ENCODE peak calls at places on chromosomes 1 and 21, in five cellular contexts. One of them, this sample, is unnamed.

GRCh38 chr1:9186082-9186859 is 48.3 kb upstream of the H6PD start:
- DNase-seq in fibroblast of lung: peak
- DNase-seq in upper lobe of right lung: no peak
- DNase-seq in AG04450: peak
- DNase-seq in pancreas: no peak
- DNase-seq in this sample: peak

GRCh38 chr1:178969226-178969987 is 56.3 kb upstream of the FAM20B start:
- DNase-seq in AG04450: no peak
- DNase-seq in pancreas: no peak
- DNase-seq in upper lobe of right lung: no peak
- DNase-seq in fibroblast of lung: no peak
- DNase-seq in this sample: no peak

GRCh38 chr21:35585878-35586277 is 474.4 kb downstream of the SETD4 start:
- DNase-seq in upper lobe of right lung: no peak
- DNase-seq in AG04450: no peak
- DNase-seq in pancreas: no peak
- DNase-seq in fibroblast of lung: no peak
- DNase-seq in this sample: no peak

GRCh38 chr1:153192697-153193096 is 10.5 kb upstream of the LELP1 start:
- DNase-seq in upper lobe of right lung: no peak
- DNase-seq in AG04450: no peak
- DNase-seq in pancreas: no peak
- DNase-seq in fibroblast of lung: no peak
- DNase-seq in this sample: no peak

GRCh38 chr1:114126696-114127095 is 27.0 kb downstream of the SYT6 start:
- DNase-seq in AG04450: no peak
- DNase-seq in pancreas: no peak
- DNase-seq in upper lobe of right lung: no peak
- DNase-seq in fibroblast of lung: no peak
- DNase-seq in this sample: no peak

GRCh38 chr1:19360026-19360813 is 48.1 kb downstream of the SLC66A1 start:
- DNase-seq in upper lobe of right lung: no peak
- DNase-seq in pancreas: no peak
- DNase-seq in fibroblast of lung: no peak
- DNase-seq in AG04450: no peak
- DNase-seq in this sample: no peak

GRCh38 chr1:239810071-239810481 is 281.6 kb upstream of the FMN2 start:
- DNase-seq in upper lobe of right lung: no peak
- DNase-seq in fibroblast of lung: no peak
- DNase-seq in pancreas: no peak
- DNase-seq in AG04450: no peak
- DNase-seq in this sample: no peak

GRCh38 chr1:197180252-197180878 is 33.9 kb upstream of the ASPM start:
- DNase-seq in upper lobe of right lung: no peak
- DNase-seq in AG04450: peak
- DNase-seq in pancreas: no peak
- DNase-seq in fibroblast of lung: peak
- DNase-seq in this sample: peak

GRCh38 chr1:154614887-154615286 is 6.9 kb upstream of the ADAR start:
- DNase-seq in fibroblast of lung: no peak
- DNase-seq in upper lobe of right lung: no peak
- DNase-seq in AG04450: no peak
- DNase-seq in pancreas: no peak
- DNase-seq in this sample: no peak

GRCh38 chr1:2801535-2802291 is at the start of gene TTC34:
- DNase-seq in AG04450: no peak
- DNase-seq in upper lobe of right lung: peak
- DNase-seq in fibroblast of lung: peak
- DNase-seq in pancreas: no peak
- DNase-seq in this sample: no peak

GRCh38 chr1:193569696-193570269 is 383.4 kb upstream of the B3GALT2 start:
- DNase-seq in AG04450: peak
- DNase-seq in upper lobe of right lung: no peak
- DNase-seq in fibroblast of lung: peak
- DNase-seq in pancreas: no peak
- DNase-seq in this sample: peak

GRCh38 chr1:191851799-191852595 is 306.3 kb upstream of the RGS18 start:
- DNase-seq in upper lobe of right lung: no peak
- DNase-seq in pancreas: no peak
- DNase-seq in AG04450: peak
- DNase-seq in fibroblast of lung: peak
- DNase-seq in this sample: no peak

GRCh38 chr1:7526196-7526866 is 244.8 kb upstream of the VAMP3 start:
- DNase-seq in fibroblast of lung: no peak
- DNase-seq in pancreas: no peak
- DNase-seq in AG04450: no peak
- DNase-seq in upper lobe of right lung: no peak
- DNase-seq in this sample: no peak

GRCh38 chr1:227131193-227131592 is 187.1 kb downstream of the CDC42BPA start:
- DNase-seq in upper lobe of right lung: no peak
- DNase-seq in fibroblast of lung: peak
- DNase-seq in pancreas: no peak
- DNase-seq in AG04450: peak
- DNase-seq in this sample: peak

GRCh38 chr1:51961954-51962353 is 28.5 kb downstream of the RAB3B start:
- DNase-seq in fibroblast of lung: no peak
- DNase-seq in AG04450: no peak
- DNase-seq in upper lobe of right lung: no peak
- DNase-seq in pancreas: no peak
- DNase-seq in this sample: no peak

GRCh38 chr1:67690411-67690810 is 5.4 kb downstream of the GADD45A start:
- DNase-seq in fibroblast of lung: no peak
- DNase-seq in upper lobe of right lung: no peak
- DNase-seq in pancreas: no peak
- DNase-seq in AG04450: no peak
- DNase-seq in this sample: no peak
- H3K4me3 ChIP-seq in fibroblast of lung: no peak
- H3K4me3 ChIP-seq in upper lobe of right lung: no peak
- H3K4me3 ChIP-seq in pancreas: no peak
- H3K4me3 ChIP-seq in AG04450: no peak
- H3K4me3 ChIP-seq in this sample: no peak

GRCh38 chr1:6140413-6140812 is 39.7 kb downstream of the CHD5 start:
- DNase-seq in fibroblast of lung: no peak
- DNase-seq in AG04450: no peak
- DNase-seq in upper lobe of right lung: no peak
- DNase-seq in pancreas: no peak
- DNase-seq in this sample: no peak

GRCh38 chr1:6142734-6143133 is 37.4 kb downstream of the CHD5 start:
- DNase-seq in upper lobe of right lung: no peak
- DNase-seq in pancreas: no peak
- DNase-seq in AG04450: no peak
- DNase-seq in fibroblast of lung: no peak
- DNase-seq in this sample: no peak

GRCh38 chr1:6143392-6143791 is 36.7 kb downstream of the CHD5 start:
- DNase-seq in upper lobe of right lung: no peak
- DNase-seq in pancreas: no peak
- DNase-seq in fibroblast of lung: no peak
- DNase-seq in AG04450: no peak
- DNase-seq in this sample: no peak

GRCh38 chr1:6142036-6142621 is 38.0 kb downstream of the CHD5 start:
- DNase-seq in upper lobe of right lung: no peak
- DNase-seq in pancreas: no peak
- DNase-seq in fibroblast of lung: no peak
- DNase-seq in AG04450: no peak
- DNase-seq in this sample: no peak

DNA sequence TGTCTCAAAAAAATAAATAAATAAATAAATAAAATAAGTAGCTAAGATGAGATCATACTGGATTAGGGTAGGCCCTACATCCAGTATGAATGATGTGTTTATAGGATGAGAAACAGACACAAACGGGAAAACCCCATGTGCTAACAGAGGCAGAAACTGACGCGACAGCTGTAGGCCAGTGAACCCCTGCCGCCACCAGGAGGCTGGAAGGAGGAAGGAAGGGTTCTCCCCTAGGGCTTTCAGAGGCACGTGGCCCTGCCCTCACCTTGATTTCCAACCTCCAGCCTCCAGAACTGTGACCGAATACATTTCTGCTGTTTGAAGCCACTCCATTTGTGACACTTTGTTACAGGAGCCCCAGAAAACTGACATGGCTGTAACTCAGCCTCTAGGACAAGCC is 38.5 kb downstream of the CHD5 start:
- DNase-seq in AG04450: no peak
- DNase-seq in upper lobe of right lung: no peak
- DNase-seq in pancreas: no peak
- DNase-seq in fibroblast of lung: no peak
- DNase-seq in this sample: no peak
- TF ChIP-seq CTCF in AG04450: no peak
- TF ChIP-seq CTCF in upper lobe of right lung: no peak
- TF ChIP-seq CTCF in pancreas: no peak
- TF ChIP-seq CTCF in fibroblast of lung: no peak
- TF ChIP-seq CTCF in this sample: peak

GRCh38 chr1:204817341-204817740 is 53.3 kb upstream of the NFASC start:
- DNase-seq in fibroblast of lung: no peak
- DNase-seq in pancreas: no peak
- DNase-seq in upper lobe of right lung: no peak
- DNase-seq in AG04450: no peak
- DNase-seq in this sample: no peak

GRCh38 chr1:204818998-204819397 is 51.7 kb upstream of the NFASC start:
- DNase-seq in AG04450: no peak
- DNase-seq in pancreas: no peak
- DNase-seq in upper lobe of right lung: no peak
- DNase-seq in fibroblast of lung: no peak
- DNase-seq in this sample: no peak

GRCh38 chr1:204821924-204822323 is 48.7 kb upstream of the NFASC start:
- DNase-seq in upper lobe of right lung: no peak
- DNase-seq in AG04450: no peak
- DNase-seq in fibroblast of lung: no peak
- DNase-seq in pancreas: no peak
- DNase-seq in this sample: no peak

GRCh38 chr1:204819495-204819894 is 51.2 kb upstream of the NFASC start:
- DNase-seq in pancreas: no peak
- DNase-seq in fibroblast of lung: no peak
- DNase-seq in upper lobe of right lung: no peak
- DNase-seq in AG04450: no peak
- DNase-seq in this sample: no peak

DNA sequence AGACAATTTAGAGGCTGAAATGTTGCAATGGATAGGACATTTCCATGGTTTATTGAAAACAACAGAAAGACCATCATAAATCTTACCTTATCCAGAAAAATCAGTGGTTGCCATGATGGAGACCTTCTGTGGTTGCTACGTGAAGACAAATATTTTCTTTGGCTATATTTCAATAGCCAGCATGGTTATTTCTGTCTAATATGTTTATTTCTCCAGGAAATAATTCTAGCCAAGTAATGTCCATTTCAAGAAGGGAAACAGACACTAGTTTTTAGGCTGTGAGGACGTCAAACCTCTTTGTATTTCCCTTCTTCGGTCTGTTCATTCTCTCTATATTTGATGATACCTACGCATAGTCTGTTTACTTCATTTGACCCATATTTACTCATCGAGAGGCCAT is 49.2 kb upstream of the NFASC start:
- DNase-seq in pancreas: no peak
- DNase-seq in upper lobe of right lung: no peak
- DNase-seq in fibroblast of lung: no peak
- DNase-seq in AG04450: no peak
- DNase-seq in this sample: no peak
- H3K4me3 ChIP-seq in pancreas: no peak
- H3K4me3 ChIP-seq in upper lobe of right lung: no peak
- H3K4me3 ChIP-seq in fibroblast of lung: no peak
- H3K4me3 ChIP-seq in AG04450: no peak
- H3K4me3 ChIP-seq in this sample: no peak

GRCh38 chr1:25117233-25117823 is 115.0 kb downstream of the SYF2 start:
- DNase-seq in fibroblast of lung: no peak
- DNase-seq in pancreas: no peak
- DNase-seq in AG04450: no peak
- DNase-seq in upper lobe of right lung: no peak
- DNase-seq in this sample: no peak
- TF ChIP-seq CTCF in fibroblast of lung: no peak
- TF ChIP-seq CTCF in pancreas: peak
- TF ChIP-seq CTCF in AG04450: no peak
- TF ChIP-seq CTCF in upper lobe of right lung: peak
- TF ChIP-seq CTCF in this sample: peak

GRCh38 chr1:247103777-247104591 is at the start of gene ZNF669:
- DNase-seq in upper lobe of right lung: peak
- DNase-seq in fibroblast of lung: peak
- DNase-seq in AG04450: peak
- DNase-seq in pancreas: peak
- DNase-seq in this sample: peak

GRCh38 chr1:247104965-247105364 is 809 bp upstream of the ZNF669 start:
- DNase-seq in pancreas: no peak
- DNase-seq in fibroblast of lung: no peak
- DNase-seq in upper lobe of right lung: no peak
- DNase-seq in AG04450: no peak
- DNase-seq in this sample: no peak

GRCh38 chr1:247096958-247097357 is 7.2 kb downstream of the ZNF669 start:
- DNase-seq in upper lobe of right lung: no peak
- DNase-seq in pancreas: no peak
- DNase-seq in fibroblast of lung: no peak
- DNase-seq in AG04450: no peak
- DNase-seq in this sample: no peak

GRCh38 chr1:247102381-247102780 is 1.8 kb downstream of the ZNF669 start:
- DNase-seq in fibroblast of lung: peak
- DNase-seq in pancreas: no peak
- DNase-seq in upper lobe of right lung: no peak
- DNase-seq in AG04450: no peak
- DNase-seq in this sample: peak

DNA sequence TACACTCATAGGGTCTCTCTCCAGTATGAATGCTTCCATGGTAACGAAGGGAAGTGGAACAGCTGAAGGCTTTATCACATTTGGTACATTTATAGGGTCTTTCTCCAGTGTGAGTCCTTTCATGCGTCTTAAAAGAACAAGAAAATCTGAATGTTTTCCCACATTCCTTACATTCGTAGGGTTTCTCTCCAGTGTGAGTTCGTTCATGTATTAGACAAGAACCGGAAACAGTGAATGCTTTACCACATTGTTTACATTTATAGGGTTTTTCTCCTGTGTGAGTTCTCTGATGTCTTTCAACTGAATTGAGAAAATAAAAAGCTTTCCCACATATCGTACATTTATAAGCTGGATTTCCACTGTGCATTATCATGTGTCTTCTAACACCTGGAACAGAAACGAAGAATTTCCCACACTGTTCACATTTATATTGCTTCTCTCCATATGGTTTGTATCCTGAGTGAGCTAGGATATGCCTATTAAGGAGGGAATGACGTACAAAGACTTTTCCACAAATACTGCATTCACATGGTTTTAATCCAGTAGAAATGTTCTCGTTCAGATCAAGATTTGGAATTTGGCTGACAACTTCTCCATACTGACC is 3.4 kb downstream of the ZNF669 start:
- DNase-seq in pancreas: no peak
- DNase-seq in upper lobe of right lung: no peak
- DNase-seq in fibroblast of lung: no peak
- DNase-seq in AG04450: no peak
- DNase-seq in this sample: no peak
- H3K4me3 ChIP-seq in pancreas: no peak
- H3K4me3 ChIP-seq in upper lobe of right lung: no peak
- H3K4me3 ChIP-seq in fibroblast of lung: no peak
- H3K4me3 ChIP-seq in AG04450: no peak
- H3K4me3 ChIP-seq in this sample: no peak

GRCh38 chr1:175019524-175019923 is 3.7 kb downstream of the MRPS14 start:
- DNase-seq in fibroblast of lung: no peak
- DNase-seq in upper lobe of right lung: no peak
- DNase-seq in pancreas: no peak
- DNase-seq in AG04450: no peak
- DNase-seq in this sample: no peak

GRCh38 chr1:175024773-175025172 is 1.5 kb upstream of the MRPS14 start:
- DNase-seq in upper lobe of right lung: no peak
- DNase-seq in pancreas: no peak
- DNase-seq in fibroblast of lung: no peak
- DNase-seq in AG04450: no peak
- DNase-seq in this sample: no peak

GRCh38 chr1:175023043-175023921 is at the start of gene MRPS14:
- DNase-seq in AG04450: peak
- DNase-seq in upper lobe of right lung: peak
- DNase-seq in fibroblast of lung: peak
- DNase-seq in pancreas: peak
- DNase-seq in this sample: peak
- TF ChIP-seq CTCF in AG04450: no peak
- TF ChIP-seq CTCF in upper lobe of right lung: no peak
- TF ChIP-seq CTCF in fibroblast of lung: no peak
- TF ChIP-seq CTCF in pancreas: no peak
- TF ChIP-seq CTCF in this sample: no peak

This sample was measured in fibroblast of villous mesenchyme.